ENCODE peak calls at places on chromosomes 5 and 9, in four cellular contexts. P, B, F and T are unnamed samples.

GRCh38 chr5:37717613-37718431 is 122.0 kb downstream of the GDNF start:
- DNase-seq in B (no peak), F (no peak), P (peak), T (no peak)

GRCh38 chr9:95452176-95452575 is 64.6 kb downstream of the PTCH1 start:
- DNase-seq in P (no peak), B (no peak), F (no peak), T (no peak)

GRCh38 chr5:54514841-54515432 is 2.6 kb upstream of the SNX18 start:
- DNase-seq in F (no peak), B (no peak), P (peak), T (no peak)

GRCh38 chr5:148972958-148973357 is 89.9 kb downstream of the SH3TC2 start:
- DNase-seq in B (no peak), F (no peak), P (peak), T (no peak)

GRCh38 chr5:63053019-63053638 is 474.5 kb downstream of the LRRC70 start:
- DNase-seq in P (no peak), B (no peak), F (no peak), T (no peak)

GRCh38 chr5:17218353-17219005 is 1.0 kb downstream of the BASP1 start:
- DNase-seq in B (peak), F (no peak), P (peak), T (no peak)

GRCh38 chr5:157308826-157309465 is 43.0 kb downstream of the CYFIP2 start:
- DNase-seq in F (peak), P (no peak), B (no peak), T (no peak)

GRCh38 chr5:6446042-6446441 is 2.6 kb upstream of the UBE2QL1 start:
- DNase-seq in F (no peak), P (no peak), B (no peak), T (no peak)

GRCh38 chr9:101455656-101456235 is 20.2 kb upstream of the ALDOB start:
- DNase-seq in F (no peak), P (no peak), B (no peak), T (no peak)

GRCh38 chr5:6758201-6758600 is 45.0 kb downstream of the TENT4A start:
- DNase-seq in B (no peak), P (no peak), F (no peak), T (no peak)

GRCh38 chr9:97526895-97527575 is 25.6 kb downstream of the TMOD1 start:
- DNase-seq in F (no peak), P (no peak), B (no peak), T (no peak)

GRCh38 chr5:31029925-31030324 is 163.6 kb upstream of the CDH6 start:
- DNase-seq in B (no peak), F (no peak), P (no peak), T (no peak)

GRCh38 chr9:34557421-34558321 is 31.9 kb downstream of the CNTFR start:
- DNase-seq in F (no peak), B (no peak), P (no peak), T (no peak)

GRCh38 chr9:98922721-98923435 is 20.8 kb upstream of the COL15A1 start:
- DNase-seq in F (no peak), P (peak), B (no peak), T (no peak)

GRCh38 chr5:96322217-96322616 is 110.8 kb downstream of the PCSK1 start:
- DNase-seq in B (no peak), F (no peak), P (no peak), T (no peak)

GRCh38 chr9:97109194-97109811 is 70.4 kb upstream of the CTSV start:
- DNase-seq in P (peak), F (no peak), B (no peak), T (no peak)

GRCh38 chr9:6150483-6150882 is 65.1 kb upstream of the IL33 start:
- DNase-seq in P (no peak), B (no peak), F (no peak), T (no peak)

GRCh38 chr5:135650081-135650480 is 71.3 kb upstream of the CXCL14 start:
- DNase-seq in B (no peak), F (no peak), P (no peak), T (no peak)

GRCh38 chr9:136587145-136587943 is 41.5 kb upstream of the NOTCH1 start:
- DNase-seq in P (no peak), F (no peak), B (peak), T (no peak)

GRCh38 chr9:87564111-87564510 is 66.4 kb downstream of the DAPK1 start:
- DNase-seq in F (no peak), P (peak), B (no peak), T (no peak)

GRCh38 chr9:25449503-25449902 is 228.7 kb downstream of the TUSC1 start:
- DNase-seq in B (no peak), F (no peak), P (no peak), T (no peak)

GRCh38 chr5:51208291-51208690 is 175.0 kb upstream of the ISL1 start:
- DNase-seq in B (no peak), F (no peak), P (no peak), T (no peak)

GRCh38 chr9:79623799-79624721 is 52.3 kb downstream of the TLE4 start:
- DNase-seq in P (peak), F (no peak), B (no peak), T (no peak)

GRCh38 chr5:125199968-125200841 is 453.8 kb upstream of the ZNF608 start:
- DNase-seq in F (no peak), P (peak), B (peak), T (no peak)

GRCh38 chr9:91208837-91209236 is 152.9 kb downstream of the AUH start:
- DNase-seq in B (no peak), F (no peak), P (no peak), T (no peak)

GRCh38 chr5:158718738-158719505 is 380.8 kb downstream of the EBF1 start:
- DNase-seq in F (no peak), B (no peak), P (no peak), T (no peak)

GRCh38 chr9:18459958-18460584 is 13.9 kb upstream of the ADAMTSL1 start:
- DNase-seq in F (no peak), P (peak), B (no peak), T (no peak)

GRCh38 chr9:12085401-12085800 is 607.8 kb upstream of the TYRP1 start:
- DNase-seq in B (no peak), P (no peak), F (no peak), T (no peak)

GRCh38 chr9:68869020-68869419 is 144.9 kb downstream of the PRKACG start:
- DNase-seq in B (no peak), P (no peak), F (no peak), T (no peak)

GRCh38 chr5:6525422-6525821 is 76.8 kb downstream of the UBE2QL1 start:
- DNase-seq in F (no peak), P (no peak), B (no peak), T (no peak)

GRCh38 chr5:135182675-135183074 is 148.6 kb upstream of the PITX1 start:
- DNase-seq in P (no peak), B (no peak), F (no peak), T (no peak)

GRCh38 chr9:18747590-18747989 is 273.6 kb downstream of the ADAMTSL1 start:
- DNase-seq in P (no peak), F (no peak), B (no peak), T (no peak)

GRCh38 chr5:10201223-10201868 is 48.3 kb downstream of the ATPSCKMT start:
- DNase-seq in B (no peak), F (no peak), P (no peak), T (no peak)

GRCh38 chr5:77437194-77437593 is 54.9 kb downstream of the WDR41 start:
- DNase-seq in P (no peak), F (no peak), B (no peak), T (no peak)

GRCh38 chr9:129330711-129331279 is 152.7 kb upstream of the IER5L start:
- DNase-seq in B (no peak), P (no peak), F (no peak), T (no peak)